ENCODE peak calls at places on chromosomes 13 and 19, in eight cellular contexts. One of them, this sample, is unnamed.

GRCh38 chr13:23681253-23681652 is 111.0 kb downstream of the TNFRSF19 start:
- DNase-seq in GM23338: no peak
- DNase-seq in HepG2: no peak
- DNase-seq in K562: no peak
- DNase-seq in H1: no peak
- DNase-seq in HCT116: no peak
- DNase-seq in endothelial cell of umbilical vein: no peak
- DNase-seq in GM12878: no peak
- DNase-seq in this sample: no peak

GRCh38 chr19:45809643-45810159 is 5.4 kb downstream of the RSPH6A start:
- DNase-seq in HepG2: no peak
- DNase-seq in GM12878: no peak
- DNase-seq in H1: no peak
- DNase-seq in HCT116: no peak
- DNase-seq in K562: peak
- DNase-seq in GM23338: peak
- DNase-seq in endothelial cell of umbilical vein: peak
- DNase-seq in this sample: no peak

GRCh38 chr19:1423445-1424181 is 14.6 kb upstream of the RPS15 start:
- DNase-seq in K562: no peak
- DNase-seq in GM12878: no peak
- DNase-seq in H1: no peak
- DNase-seq in HepG2: no peak
- DNase-seq in HCT116: no peak
- DNase-seq in GM23338: no peak
- DNase-seq in endothelial cell of umbilical vein: no peak
- DNase-seq in this sample: no peak

GRCh38 chr13:27588405-27588804 is 31.9 kb downstream of the LNX2 start:
- DNase-seq in endothelial cell of umbilical vein: no peak
- DNase-seq in GM12878: no peak
- DNase-seq in HepG2: no peak
- DNase-seq in H1: no peak
- DNase-seq in HCT116: no peak
- DNase-seq in GM23338: no peak
- DNase-seq in K562: no peak
- DNase-seq in this sample: no peak

GRCh38 chr19:14000691-14001365 is 5.3 kb downstream of the RFX1 start:
- DNase-seq in HepG2: no peak
- DNase-seq in endothelial cell of umbilical vein: no peak
- DNase-seq in H1: no peak
- DNase-seq in GM23338: no peak
- DNase-seq in K562: no peak
- DNase-seq in HCT116: no peak
- DNase-seq in GM12878: no peak
- DNase-seq in this sample: no peak

GRCh38 chr13:44220948-44221347 is 152.7 kb upstream of the SERP2 start:
- DNase-seq in GM23338: no peak
- DNase-seq in K562: no peak
- DNase-seq in endothelial cell of umbilical vein: no peak
- DNase-seq in H1: no peak
- DNase-seq in GM12878: no peak
- DNase-seq in HCT116: no peak
- DNase-seq in HepG2: no peak
- DNase-seq in this sample: no peak

GRCh38 chr13:55615080-55615479 is 1525.6 kb upstream of the PRR20A start:
- DNase-seq in GM12878: no peak
- DNase-seq in endothelial cell of umbilical vein: no peak
- DNase-seq in HCT116: no peak
- DNase-seq in K562: no peak
- DNase-seq in GM23338: no peak
- DNase-seq in HepG2: no peak
- DNase-seq in H1: no peak
- DNase-seq in this sample: no peak

GRCh38 chr19:33358408-33358807 is 15.1 kb upstream of the CEBPG start:
- DNase-seq in HepG2: no peak
- DNase-seq in HCT116: no peak
- DNase-seq in H1: no peak
- DNase-seq in K562: no peak
- DNase-seq in endothelial cell of umbilical vein: no peak
- DNase-seq in GM12878: no peak
- DNase-seq in GM23338: no peak
- DNase-seq in this sample: no peak

GRCh38 chr19:37227996-37228395 is 10.0 kb downstream of the ZNF383 start:
- DNase-seq in endothelial cell of umbilical vein: no peak
- DNase-seq in H1: peak
- DNase-seq in HCT116: no peak
- DNase-seq in GM12878: no peak
- DNase-seq in HepG2: no peak
- DNase-seq in GM23338: peak
- DNase-seq in K562: no peak
- DNase-seq in this sample: no peak

GRCh38 chr19:35053667-35054293 is 12.3 kb downstream of the HPN start:
- DNase-seq in GM23338: no peak
- DNase-seq in H1: no peak
- DNase-seq in HCT116: no peak
- DNase-seq in K562: no peak
- DNase-seq in endothelial cell of umbilical vein: no peak
- DNase-seq in HepG2: no peak
- DNase-seq in GM12878: no peak
- DNase-seq in this sample: no peak

GRCh38 chr19:44748426-44749254 is at the start of gene BCL3:
- DNase-seq in H1: no peak
- DNase-seq in GM12878: no peak
- DNase-seq in HCT116: no peak
- DNase-seq in GM23338: peak
- DNase-seq in HepG2: no peak
- DNase-seq in K562: peak
- DNase-seq in endothelial cell of umbilical vein: peak
- DNase-seq in this sample: no peak

GRCh38 chr19:7928334-7928706 is 2.4 kb upstream of the CTXN1 start:
- DNase-seq in K562: no peak
- DNase-seq in GM12878: no peak
- DNase-seq in HCT116: no peak
- DNase-seq in H1: no peak
- DNase-seq in GM23338: no peak
- DNase-seq in HepG2: no peak
- DNase-seq in endothelial cell of umbilical vein: no peak
- DNase-seq in this sample: no peak
- H3K4me3 ChIP-seq in K562: no peak
- H3K4me3 ChIP-seq in GM12878: no peak
- H3K4me3 ChIP-seq in HCT116: no peak
- H3K4me3 ChIP-seq in H1: no peak
- H3K4me3 ChIP-seq in GM23338: no peak
- H3K4me3 ChIP-seq in HepG2: no peak
- H3K4me3 ChIP-seq in endothelial cell of umbilical vein: no peak
- H3K4me3 ChIP-seq in this sample: no peak

DNA sequence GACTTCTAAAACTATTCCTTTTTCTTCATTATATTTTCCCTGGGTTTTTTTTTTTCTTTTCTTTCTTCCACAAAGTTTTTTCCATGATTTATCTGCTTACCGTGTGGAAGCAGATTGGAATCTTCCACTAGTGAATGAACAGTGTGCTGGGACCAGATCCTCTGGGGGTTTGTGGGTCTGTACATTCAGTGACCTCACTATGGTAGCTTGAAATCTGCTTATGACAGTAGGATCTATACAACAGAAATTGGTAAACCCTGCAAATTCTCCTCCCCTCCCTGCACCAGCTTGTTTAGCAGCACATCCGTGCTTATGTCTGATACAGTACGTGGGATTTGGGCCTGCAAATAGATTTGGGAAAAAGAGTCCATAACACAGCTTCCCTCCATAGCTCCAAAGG is 26.0 kb upstream of the MAB21L1 start:
- DNase-seq in HCT116: no peak
- DNase-seq in HepG2: no peak
- DNase-seq in endothelial cell of umbilical vein: no peak
- DNase-seq in GM12878: no peak
- DNase-seq in GM23338: no peak
- DNase-seq in H1: no peak
- DNase-seq in K562: no peak
- DNase-seq in this sample: no peak
- TF ChIP-seq POLR2AphosphoS5 in HCT116: no peak
- TF ChIP-seq POLR2AphosphoS5 in HepG2: no peak
- TF ChIP-seq POLR2AphosphoS5 in endothelial cell of umbilical vein: no peak
- TF ChIP-seq POLR2AphosphoS5 in GM12878: no peak
- TF ChIP-seq POLR2AphosphoS5 in GM23338: no peak
- TF ChIP-seq POLR2AphosphoS5 in H1: no peak
- TF ChIP-seq POLR2AphosphoS5 in K562: no peak
- TF ChIP-seq POLR2AphosphoS5 in this sample: no peak

DNA sequence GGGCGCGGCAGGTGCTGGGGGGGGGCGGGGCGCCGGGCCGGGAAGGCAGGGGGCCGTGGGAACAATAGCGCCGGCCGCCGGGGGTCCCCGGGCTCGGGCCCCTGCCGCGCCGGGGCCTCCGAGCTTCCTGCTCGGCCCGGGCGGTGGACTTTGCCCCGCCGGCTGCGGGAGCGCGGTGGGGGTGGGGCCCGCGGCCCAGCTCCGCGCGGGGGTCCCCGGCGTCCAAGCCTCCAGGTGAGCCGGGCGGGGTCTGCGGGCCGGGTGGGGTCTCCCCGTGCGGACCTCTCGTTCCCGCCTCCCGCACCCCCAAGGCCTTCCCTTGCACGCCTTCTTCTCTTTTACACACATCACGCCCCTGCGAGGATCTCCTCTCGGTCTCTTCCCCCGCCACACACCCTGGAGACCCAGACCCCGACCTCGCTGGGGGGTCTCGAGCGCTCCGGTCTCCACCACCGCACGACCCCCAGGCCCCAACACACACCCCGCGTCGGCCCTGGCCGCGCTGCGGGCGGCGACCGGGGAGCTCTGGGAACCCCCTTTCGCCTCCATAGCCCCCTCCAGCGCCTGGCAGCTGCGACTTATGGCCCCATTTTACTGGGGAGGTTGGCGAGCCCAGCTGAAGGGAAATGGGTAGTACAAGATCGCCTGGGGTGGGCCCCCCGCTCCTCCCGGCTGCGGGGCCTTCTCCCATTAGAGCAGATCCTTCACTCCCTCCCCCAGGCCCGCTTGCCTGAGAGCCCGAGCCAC is 701 bp downstream of the CAMSAP3 start:
- DNase-seq in HCT116: no peak
- DNase-seq in GM12878: no peak
- DNase-seq in K562: no peak
- DNase-seq in GM23338: peak
- DNase-seq in HepG2: no peak
- DNase-seq in endothelial cell of umbilical vein: no peak
- DNase-seq in H1: peak
- DNase-seq in this sample: no peak
- TF ChIP-seq EZH2 in HCT116: no peak
- TF ChIP-seq EZH2 in GM12878: no peak
- TF ChIP-seq EZH2 in K562: no peak
- TF ChIP-seq EZH2 in GM23338: no peak
- TF ChIP-seq EZH2 in HepG2: no peak
- TF ChIP-seq EZH2 in endothelial cell of umbilical vein: peak
- TF ChIP-seq EZH2 in H1: no peak
- TF ChIP-seq EZH2 in this sample: no peak

GRCh38 chr13:94014461-94014860 is 465.0 kb downstream of the DCT start:
- DNase-seq in HCT116: no peak
- DNase-seq in K562: no peak
- DNase-seq in H1: no peak
- DNase-seq in HepG2: no peak
- DNase-seq in endothelial cell of umbilical vein: no peak
- DNase-seq in GM23338: no peak
- DNase-seq in GM12878: no peak
- DNase-seq in this sample: no peak

GRCh38 chr13:94020833-94021232 is 458.6 kb downstream of the DCT start:
- DNase-seq in endothelial cell of umbilical vein: no peak
- DNase-seq in H1: no peak
- DNase-seq in GM12878: no peak
- DNase-seq in K562: no peak
- DNase-seq in GM23338: no peak
- DNase-seq in HepG2: no peak
- DNase-seq in HCT116: no peak
- DNase-seq in this sample: no peak

GRCh38 chr13:94020426-94020825 is 459.1 kb downstream of the DCT start:
- DNase-seq in GM12878: no peak
- DNase-seq in GM23338: no peak
- DNase-seq in endothelial cell of umbilical vein: no peak
- DNase-seq in HepG2: no peak
- DNase-seq in K562: no peak
- DNase-seq in H1: no peak
- DNase-seq in HCT116: no peak
- DNase-seq in this sample: no peak
- H3K4me3 ChIP-seq in GM12878: no peak
- H3K4me3 ChIP-seq in GM23338: no peak
- H3K4me3 ChIP-seq in endothelial cell of umbilical vein: no peak
- H3K4me3 ChIP-seq in HepG2: no peak
- H3K4me3 ChIP-seq in K562: no peak
- H3K4me3 ChIP-seq in H1: no peak
- H3K4me3 ChIP-seq in HCT116: no peak
- H3K4me3 ChIP-seq in this sample: no peak

This sample was measured in SK-N-MC.